ENCODE peak calls at places on chromosomes 6 and 20, in ten cellular contexts. I, D, Q, T, K, U, B, M, S and N are unnamed samples.

GRCh38 chr6:148179786-148180185 is 162.9 kb upstream of the SASH1 start:
- DNase-seq in I (no peak), D (peak; percentile 39), Q (no peak), T (peak; percentile 43), K (no peak), U (no peak), B (peak; percentile 41), M (no peak), S (no peak), N (peak; percentile 55)

GRCh38 chr6:25341923-25342619 is 62.9 kb downstream of the CARMIL1 start:
- DNase-seq in I (no peak), D (no peak), Q (no peak), T (no peak), K (no peak), U (no peak), B (no peak), M (no peak), S (no peak), N (no peak)

GRCh38 chr20:45032781-45033180 is 66.5 kb downstream of the STK4 start:
- DNase-seq in I (no peak), D (no peak), Q (no peak), T (no peak), K (no peak), U (no peak), B (no peak), M (no peak), S (no peak), N (no peak)

GRCh38 chr6:26472549-26473245 is 14.9 kb downstream of the BTN2A1 start:
- DNase-seq in I (no peak), D (no peak), Q (no peak), T (no peak), K (no peak), U (no peak), B (no peak), M (no peak), S (no peak), N (no peak)

GRCh38 chr6:10460096-10460495 is 45.2 kb upstream of the TFAP2A start:
- DNase-seq in I (no peak), D (no peak), Q (no peak), T (no peak), K (no peak), U (no peak), B (no peak), M (no peak), S (no peak), N (no peak)

GRCh38 chr6:170048615-170049256 is 242.1 kb downstream of the DLL1 start:
- DNase-seq in I (peak; percentile 80), D (peak; percentile 79), Q (peak; percentile 82), T (peak; percentile 45), K (peak; percentile 39), U (no peak), B (peak; percentile 56), M (no peak), S (no peak), N (no peak)

GRCh38 chr6:158847786-158848185 is 28.6 kb upstream of the EZR start:
- DNase-seq in I (no peak), D (no peak), Q (no peak), T (no peak), K (no peak), U (peak; percentile 72), B (no peak), M (no peak), S (no peak), N (no peak)

GRCh38 chr20:4813839-4814695 is 92.4 kb downstream of the PRND start:
- DNase-seq in I (no peak), D (no peak), Q (no peak), T (no peak), K (no peak), U (no peak), B (no peak), M (no peak), S (no peak), N (peak; percentile 31)

GRCh38 chr6:117477988-117478852 is 4.3 kb upstream of the DCBLD1 start:
- DNase-seq in I (no peak), D (no peak), Q (no peak), T (peak; percentile 40), K (no peak), U (no peak), B (no peak), M (no peak), S (no peak), N (peak; percentile 45)

GRCh38 chr6:151324079-151324825 is 67.1 kb downstream of the ZBTB2 start:
- DNase-seq in I (peak; percentile 88), D (peak; percentile 92), Q (peak; percentile 81), T (peak; percentile 97), K (peak; percentile 84), U (peak; percentile 62), B (peak; percentile 93), M (peak; percentile 82), S (peak; percentile 63), N (peak; percentile 92)

GRCh38 chr6:90328004-90328403 is 31.4 kb upstream of the BACH2 start:
- DNase-seq in I (no peak), D (peak; percentile 40), Q (no peak), T (peak; percentile 80), K (no peak), U (peak; percentile 66), B (no peak), M (no peak), S (peak; percentile 34), N (no peak)

GRCh38 chr20:24303393-24303792 is 166.0 kb upstream of the SYNDIG1 start:
- DNase-seq in I (no peak), D (peak; percentile 7), Q (no peak), T (peak; percentile 2), K (no peak), U (no peak), B (peak; percentile 3), M (no peak), S (no peak), N (no peak)

GRCh38 chr6:169362501-169363121 is 109.0 kb upstream of the THBS2 start:
- DNase-seq in I (no peak), D (peak; percentile 19), Q (no peak), T (peak; percentile 18), K (no peak), U (no peak), B (no peak), M (no peak), S (no peak), N (no peak)

GRCh38 chr20:1942486-1943266 is 47.5 kb downstream of the SIRPA start:
- DNase-seq in I (no peak), D (no peak), Q (no peak), T (no peak), K (no peak), U (no peak), B (no peak), M (no peak), S (no peak), N (no peak)

GRCh38 chr6:42821846-42822245 is 40.0 kb downstream of the BICRAL start:
- DNase-seq in I (no peak), D (no peak), Q (no peak), T (peak; percentile 38), K (no peak), U (no peak), B (no peak), M (no peak), S (no peak), N (no peak)

GRCh38 chr6:121890307-121890910 is 455.0 kb downstream of the GJA1 start:
- DNase-seq in I (no peak), D (no peak), Q (no peak), T (no peak), K (no peak), U (no peak), B (no peak), M (no peak), S (no peak), N (no peak)

GRCh38 chr20:57432874-57433491 is 41.8 kb downstream of the RBM38 start:
- DNase-seq in I (peak; percentile 82), D (no peak), Q (peak; percentile 85), T (no peak), K (peak; percentile 51), U (peak; percentile 21), B (peak; percentile 32), M (no peak), S (no peak), N (no peak)

GRCh38 chr20:53576195-53576580 is 17.5 kb downstream of the ZNF217 start:
- DNase-seq in I (no peak), D (no peak), Q (no peak), T (no peak), K (no peak), U (no peak), B (no peak), M (no peak), S (no peak), N (no peak)

GRCh38 chr20:59747671-59748515 is 143.6 kb downstream of the PHACTR3 start:
- DNase-seq in I (no peak), D (no peak), Q (no peak), T (no peak), K (no peak), U (no peak), B (no peak), M (no peak), S (no peak), N (no peak)
- TF ChIP-seq CTCF in I (no peak), D (no peak), Q (no peak), T (no peak), K (no peak), U (no peak), B (no peak), M (no peak), S (no peak), N (no peak)

GRCh38 chr20:52103911-52104545 is 87.6 kb downstream of the ZFP64 start:
- DNase-seq in I (no peak), D (peak; percentile 24), Q (no peak), T (peak; percentile 13), K (no peak), U (no peak), B (peak; percentile 25), M (no peak), S (no peak), N (peak; percentile 11)
- H3K4me3 ChIP-seq in I (peak overlapping the region; percentile 42), D (peak overlapping the region; percentile 64), Q (peak overlapping the region; percentile 42), T (peak overlapping the region; percentile 72), K (peak overlapping the region; percentile 55), U (peak overlapping the region; percentile 45), B (peak overlapping the region; percentile 24), M (peak overlapping the region; percentile 76), S (peak overlapping the region; percentile 69), N (peak overlapping the region; percentile 64)

GRCh38 chr20:62618622-62619529 is 23.4 kb upstream of the SLCO4A1 start:
- DNase-seq in I (peak; percentile 58), D (no peak), Q (no peak), T (no peak), K (no peak), U (no peak), B (no peak), M (no peak), S (no peak), N (no peak)
- TF ChIP-seq CTCF in I (no peak), D (no peak), Q (no peak), T (no peak), K (no peak), U (no peak), B (no peak), M (no peak), S (no peak), N (no peak)

DNA sequence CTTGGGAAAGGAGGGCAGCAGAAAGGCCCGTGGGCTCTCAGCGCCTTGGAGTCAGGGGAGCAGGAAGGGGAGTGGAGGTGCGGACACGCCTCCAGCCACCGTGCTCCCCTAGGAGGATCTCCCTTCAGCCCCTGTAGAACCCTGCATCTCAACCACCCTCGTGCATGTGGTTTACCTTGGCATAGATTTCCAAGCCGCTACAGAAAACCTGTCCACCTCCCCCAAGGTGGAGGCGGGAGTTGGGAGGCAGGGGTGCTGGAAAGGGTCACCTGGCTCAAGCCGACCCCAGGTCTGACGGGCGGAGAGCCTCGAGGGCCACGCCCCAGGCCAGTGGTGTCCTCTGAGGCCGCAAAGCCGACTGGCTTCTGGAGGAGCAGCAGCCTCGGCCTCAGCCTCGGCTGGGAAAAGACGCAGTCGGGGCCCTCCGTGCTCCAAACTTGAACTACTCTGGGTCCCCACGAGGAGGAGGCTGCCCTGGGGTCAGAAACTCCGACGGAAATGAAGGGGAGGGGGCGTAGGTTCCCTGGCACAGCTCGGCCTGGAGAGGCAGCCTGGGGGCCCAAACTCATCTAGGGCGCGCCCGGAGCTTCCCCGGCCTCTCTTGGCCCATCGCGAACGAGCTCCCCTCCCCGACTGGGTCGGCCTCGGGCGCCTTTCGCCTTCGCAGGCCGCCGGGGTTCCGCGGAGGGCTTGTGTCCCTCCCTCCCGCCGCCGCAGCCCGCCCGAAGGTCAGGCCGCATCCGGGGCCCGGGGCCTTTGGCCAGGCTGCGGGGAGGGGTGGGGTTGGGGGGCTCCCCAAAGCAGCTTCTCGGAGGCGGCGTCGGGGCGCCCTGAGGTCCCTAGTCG is 6.3 kb upstream of the FOXF2 start:
- DNase-seq in I (no peak), D (peak; percentile 43), Q (no peak), T (no peak), K (no peak), U (no peak), B (no peak), M (no peak), S (no peak), N (no peak)
- H3K4me3 ChIP-seq in I (no peak overlapping the region), D (peak overlapping the region; percentile 99), Q (peak overlapping the region; percentile 19), T (no peak overlapping the region), K (peak overlapping the region; percentile 15), U (no peak overlapping the region), B (no peak overlapping the region), M (no peak overlapping the region), S (no peak overlapping the region), N (no peak overlapping the region)